ENCODE peak calls at places on chromosomes 7 and 10, in four cellular contexts. One of them, this sample, is unnamed.

GRCh38 chr10:1373287-1373686 is 317.1 kb downstream of the WDR37 start:
- DNase-seq in endodermal cell: no peak
- DNase-seq in gastrocnemius medialis: no peak
- DNase-seq in HCT116: no peak
- DNase-seq in this sample: no peak

GRCh38 chr10:97714401-97715258 is 1.1 kb downstream of the MARVELD1 start:
- DNase-seq in endodermal cell: peak; percentile 90
- DNase-seq in gastrocnemius medialis: no peak
- DNase-seq in HCT116: no peak
- DNase-seq in this sample: peak; percentile 70

GRCh38 chr7:99125505-99125865 is 18.4 kb downstream of the SMURF1 start:
- DNase-seq in endodermal cell: no peak
- DNase-seq in gastrocnemius medialis: no peak
- DNase-seq in HCT116: no peak
- DNase-seq in this sample: no peak

GRCh38 chr10:69312537-69312936 is 34.2 kb downstream of the HK1 start:
- DNase-seq in endodermal cell: no peak
- DNase-seq in gastrocnemius medialis: no peak
- DNase-seq in HCT116: no peak
- DNase-seq in this sample: no peak

GRCh38 chr10:22605168-22605567 is 109.2 kb downstream of the PIP4K2A start:
- DNase-seq in endodermal cell: no peak
- DNase-seq in gastrocnemius medialis: no peak
- DNase-seq in HCT116: no peak
- DNase-seq in this sample: peak; percentile 89

GRCh38 chr10:30529373-30529998 is 95.5 kb downstream of the MAP3K8 start:
- DNase-seq in endodermal cell: no peak
- DNase-seq in gastrocnemius medialis: no peak
- DNase-seq in HCT116: no peak
- DNase-seq in this sample: no peak

GRCh38 chr10:122152544-122152943 is 118.6 kb upstream of the BTBD16 start:
- DNase-seq in endodermal cell: no peak
- DNase-seq in gastrocnemius medialis: peak; percentile 97
- DNase-seq in HCT116: no peak
- DNase-seq in this sample: no peak

GRCh38 chr7:116897661-116898060 is 35.3 kb downstream of the CAPZA2 start:
- DNase-seq in endodermal cell: no peak
- DNase-seq in gastrocnemius medialis: no peak
- DNase-seq in HCT116: no peak
- DNase-seq in this sample: no peak

GRCh38 chr10:58666024-58666423 is 153.4 kb downstream of the BICC1 start:
- DNase-seq in endodermal cell: no peak
- DNase-seq in gastrocnemius medialis: no peak
- DNase-seq in HCT116: no peak
- DNase-seq in this sample: peak; percentile 78

GRCh38 chr7:116863168-116863670 is 832 bp downstream of the CAPZA2 start:
- DNase-seq in endodermal cell: peak; percentile 71
- DNase-seq in gastrocnemius medialis: peak; percentile 18
- DNase-seq in HCT116: no peak
- DNase-seq in this sample: peak; percentile 39

GRCh38 chr10:95394161-95394880 is 103.5 kb upstream of the PDLIM1 start:
- DNase-seq in endodermal cell: no peak
- DNase-seq in gastrocnemius medialis: peak; percentile 48
- DNase-seq in HCT116: peak; percentile 73
- DNase-seq in this sample: no peak

GRCh38 chr7:32506266-32507054 is 11.2 kb downstream of the AVL9 start:
- DNase-seq in endodermal cell: no peak
- DNase-seq in gastrocnemius medialis: no peak
- DNase-seq in HCT116: peak; percentile 77
- DNase-seq in this sample: peak; percentile 94

GRCh38 chr10:6716521-6716920 is 136.4 kb upstream of the PRKCQ start:
- DNase-seq in endodermal cell: no peak
- DNase-seq in gastrocnemius medialis: no peak
- DNase-seq in HCT116: no peak
- DNase-seq in this sample: no peak

GRCh38 chr10:96688789-96689188 is 31.5 kb downstream of the PIK3AP1 start:
- DNase-seq in endodermal cell: no peak
- DNase-seq in gastrocnemius medialis: no peak
- DNase-seq in HCT116: no peak
- DNase-seq in this sample: no peak

GRCh38 chr7:158821173-158822021 is 7.9 kb downstream of the ESYT2 start:
- DNase-seq in endodermal cell: peak; percentile 46
- DNase-seq in gastrocnemius medialis: no peak
- DNase-seq in HCT116: peak; percentile 90
- DNase-seq in this sample: peak; percentile 73

GRCh38 chr10:124875596-124875995 is 66.3 kb upstream of the ZRANB1 start:
- DNase-seq in endodermal cell: peak; percentile 55
- DNase-seq in gastrocnemius medialis: no peak
- DNase-seq in HCT116: peak; percentile 87
- DNase-seq in this sample: peak; percentile 74

GRCh38 chr7:98996162-98996552 is 117.8 kb downstream of the TRRAP start:
- DNase-seq in endodermal cell: no peak
- DNase-seq in gastrocnemius medialis: no peak
- DNase-seq in HCT116: no peak
- DNase-seq in this sample: no peak

GRCh38 chr10:110006358-110007170 is 1.2 kb upstream of the ADD3 start:
- DNase-seq in endodermal cell: no peak
- DNase-seq in gastrocnemius medialis: peak; percentile 17
- DNase-seq in HCT116: no peak
- DNase-seq in this sample: peak; percentile 64

GRCh38 chr7:134932707-134933370 is 53.5 kb upstream of the AGBL3 start:
- DNase-seq in endodermal cell: no peak
- DNase-seq in gastrocnemius medialis: no peak
- DNase-seq in HCT116: no peak
- DNase-seq in this sample: peak; percentile 68

GRCh38 chr10:50504389-50504788 is 119.4 kb downstream of the SGMS1 start:
- DNase-seq in endodermal cell: no peak
- DNase-seq in gastrocnemius medialis: no peak
- DNase-seq in HCT116: no peak
- DNase-seq in this sample: no peak

GRCh38 chr10:14409247-14409646 is 78.5 kb upstream of the FRMD4A start:
- DNase-seq in endodermal cell: no peak
- DNase-seq in gastrocnemius medialis: no peak
- DNase-seq in HCT116: no peak
- DNase-seq in this sample: no peak

GRCh38 chr7:150405584-150406310 is 26.6 kb downstream of the ZNF775 start:
- DNase-seq in endodermal cell: peak; percentile 85
- DNase-seq in gastrocnemius medialis: no peak
- DNase-seq in HCT116: no peak
- DNase-seq in this sample: peak; percentile 51

GRCh38 chr10:384538-385305 is 249.5 kb downstream of the ZMYND11 start:
- DNase-seq in endodermal cell: no peak
- DNase-seq in gastrocnemius medialis: no peak
- DNase-seq in HCT116: no peak
- DNase-seq in this sample: no peak

GRCh38 chr10:11290156-11290890 is 272.7 kb downstream of the CELF2 start:
- DNase-seq in endodermal cell: no peak
- DNase-seq in gastrocnemius medialis: no peak
- DNase-seq in HCT116: no peak
- DNase-seq in this sample: no peak

GRCh38 chr7:127504715-127505114 is 80.7 kb downstream of the GCC1 start:
- DNase-seq in endodermal cell: peak; percentile 88
- DNase-seq in gastrocnemius medialis: no peak
- DNase-seq in HCT116: no peak
- DNase-seq in this sample: peak; percentile 39

GRCh38 chr7:91287685-91288084 is 23.5 kb downstream of the FZD1 start:
- DNase-seq in endodermal cell: no peak
- DNase-seq in gastrocnemius medialis: no peak
- DNase-seq in HCT116: no peak
- DNase-seq in this sample: peak; percentile 59

GRCh38 chr7:3043544-3044395 is at the start of gene CARD11:
- DNase-seq in endodermal cell: peak; percentile 72
- DNase-seq in gastrocnemius medialis: no peak
- DNase-seq in HCT116: no peak
- DNase-seq in this sample: no peak

GRCh38 chr10:62887642-62888041 is 71.5 kb upstream of the EGR2 start:
- DNase-seq in endodermal cell: no peak
- DNase-seq in gastrocnemius medialis: no peak
- DNase-seq in HCT116: no peak
- DNase-seq in this sample: no peak

GRCh38 chr10:92493362-92493761 is 80.5 kb downstream of the IDE start:
- DNase-seq in endodermal cell: no peak
- DNase-seq in gastrocnemius medialis: no peak
- DNase-seq in HCT116: no peak
- DNase-seq in this sample: peak; percentile 11

GRCh38 chr7:108178393-108178792 is 48.2 kb upstream of the LAMB4 start:
- DNase-seq in endodermal cell: no peak
- DNase-seq in gastrocnemius medialis: no peak
- DNase-seq in HCT116: no peak
- DNase-seq in this sample: no peak

GRCh38 chr7:2151801-2152612 is 80.7 kb downstream of the MAD1L1 start:
- DNase-seq in endodermal cell: no peak
- DNase-seq in gastrocnemius medialis: no peak
- DNase-seq in HCT116: no peak
- DNase-seq in this sample: no peak

GRCh38 chr10:12228851-12229250 is 32.9 kb downstream of the CDC123 start:
- DNase-seq in endodermal cell: no peak
- DNase-seq in gastrocnemius medialis: no peak
- DNase-seq in HCT116: no peak
- DNase-seq in this sample: no peak

GRCh38 chr7:19122018-19122588 is 4.7 kb upstream of the TWIST1 start:
- DNase-seq in endodermal cell: no peak
- DNase-seq in gastrocnemius medialis: no peak
- DNase-seq in HCT116: peak; percentile 37
- DNase-seq in this sample: peak; percentile 90

GRCh38 chr10:13592306-13592705 is 5.5 kb downstream of the PRPF18 start:
- DNase-seq in endodermal cell: no peak
- DNase-seq in gastrocnemius medialis: no peak
- DNase-seq in HCT116: no peak
- DNase-seq in this sample: no peak

GRCh38 chr7:131302876-131303707 is 24.6 kb upstream of the MKLN1 start:
- DNase-seq in endodermal cell: peak; percentile 73
- DNase-seq in gastrocnemius medialis: no peak
- DNase-seq in HCT116: peak; percentile 39
- DNase-seq in this sample: peak; percentile 61

GRCh38 chr7:124489925-124490324 is 275.7 kb downstream of the GPR37 start:
- DNase-seq in endodermal cell: no peak
- DNase-seq in gastrocnemius medialis: no peak
- DNase-seq in HCT116: no peak
- DNase-seq in this sample: no peak

DNA sequence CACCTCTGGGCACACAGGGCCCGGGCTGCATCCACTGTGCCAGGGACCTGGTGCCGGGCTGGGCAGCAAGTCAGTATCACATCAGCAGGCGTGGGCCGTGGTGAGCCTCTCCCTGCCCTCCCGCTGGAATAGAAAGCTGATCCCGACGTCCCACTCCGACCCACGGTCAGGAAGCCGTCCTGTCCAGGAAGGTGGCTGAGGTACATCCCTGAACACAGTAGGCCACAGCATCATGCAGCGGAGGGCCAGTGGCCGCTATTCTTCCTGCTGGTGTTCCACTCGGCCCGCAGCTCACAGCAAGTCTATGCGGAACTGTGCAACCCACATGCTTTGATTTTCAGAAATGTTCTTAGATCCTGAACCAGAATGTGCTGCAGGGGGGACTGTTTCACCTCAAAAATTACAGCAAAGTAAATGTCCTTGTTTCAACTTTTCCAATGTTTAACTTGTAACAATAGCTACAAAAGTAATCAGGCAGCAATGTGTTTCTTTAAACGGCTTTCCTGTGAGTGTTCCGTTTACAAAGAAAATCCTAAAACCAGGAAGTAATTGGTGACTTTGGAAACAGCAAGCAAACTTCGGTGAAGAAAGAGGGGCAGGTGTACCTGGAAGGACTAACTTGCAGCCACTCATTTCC is 676 bp upstream of the GPR146 start:
- DNase-seq in endodermal cell: no peak
- DNase-seq in gastrocnemius medialis: no peak
- DNase-seq in HCT116: no peak
- DNase-seq in this sample: peak; percentile 23
- H3K4me3 ChIP-seq in endodermal cell: peak overlapping the region; percentile 68
- H3K4me3 ChIP-seq in gastrocnemius medialis: peak overlapping the region; percentile 65
- H3K4me3 ChIP-seq in HCT116: peak overlapping the region; percentile 31
- H3K4me3 ChIP-seq in this sample: peak overlapping the region; percentile 46

GRCh38 chr7:4634166-4634565 is 47.9 kb upstream of the FOXK1 start:
- DNase-seq in endodermal cell: no peak
- DNase-seq in gastrocnemius medialis: no peak
- DNase-seq in HCT116: no peak
- DNase-seq in this sample: peak; percentile 50

GRCh38 chr7:4629287-4629905 is 52.7 kb upstream of the FOXK1 start:
- DNase-seq in endodermal cell: no peak
- DNase-seq in gastrocnemius medialis: no peak
- DNase-seq in HCT116: no peak
- DNase-seq in this sample: no peak

GRCh38 chr7:4631664-4632171 is 50.4 kb upstream of the FOXK1 start:
- DNase-seq in endodermal cell: peak; percentile 92
- DNase-seq in gastrocnemius medialis: peak; percentile 72
- DNase-seq in HCT116: peak; percentile 85
- DNase-seq in this sample: peak; percentile 97

GRCh38 chr7:4631021-4631663 is 51.0 kb upstream of the FOXK1 start:
- DNase-seq in endodermal cell: no peak
- DNase-seq in gastrocnemius medialis: no peak
- DNase-seq in HCT116: no peak
- DNase-seq in this sample: no peak

DNA sequence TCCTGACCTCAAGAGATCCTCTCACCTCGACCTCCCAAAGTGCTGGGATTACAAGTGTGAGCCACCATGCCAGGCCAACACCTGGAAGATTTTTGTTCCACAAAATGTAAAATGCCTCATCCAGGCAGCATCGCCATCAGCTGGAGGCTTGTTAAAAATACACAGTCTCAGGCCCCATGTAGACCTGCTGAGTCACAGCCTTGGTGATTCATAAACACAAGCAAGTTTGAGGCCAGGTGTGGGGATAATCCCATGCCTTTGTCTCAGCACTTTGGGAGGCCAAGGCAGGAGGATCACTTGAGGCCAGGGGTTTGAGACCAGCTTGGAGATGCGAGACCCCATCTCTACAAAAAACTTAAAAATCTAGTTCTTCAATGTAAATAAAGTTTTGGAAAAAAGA is 49.1 kb upstream of the FOXK1 start:
- DNase-seq in endodermal cell: no peak
- DNase-seq in gastrocnemius medialis: no peak
- DNase-seq in HCT116: peak; percentile 78
- DNase-seq in this sample: peak; percentile 55
- TF ChIP-seq CTCF in endodermal cell: no peak
- TF ChIP-seq CTCF in gastrocnemius medialis: no peak
- TF ChIP-seq CTCF in HCT116: no peak
- TF ChIP-seq CTCF in this sample: no peak

GRCh38 chr7:63205136-63205535 is 793.5 kb upstream of the ZNF722 start:
- DNase-seq in endodermal cell: no peak
- DNase-seq in gastrocnemius medialis: no peak
- DNase-seq in HCT116: no peak
- DNase-seq in this sample: no peak
- H3K4me3 ChIP-seq in endodermal cell: no peak overlapping the region
- H3K4me3 ChIP-seq in gastrocnemius medialis: no peak overlapping the region
- H3K4me3 ChIP-seq in HCT116: no peak overlapping the region
- H3K4me3 ChIP-seq in this sample: no peak overlapping the region

GRCh38 chr7:42143605-42144252 is 93.3 kb downstream of the GLI3 start:
- DNase-seq in endodermal cell: no peak
- DNase-seq in gastrocnemius medialis: no peak
- DNase-seq in HCT116: no peak
- DNase-seq in this sample: peak; percentile 51
- TF ChIP-seq CTCF in endodermal cell: no peak
- TF ChIP-seq CTCF in gastrocnemius medialis: no peak
- TF ChIP-seq CTCF in HCT116: no peak
- TF ChIP-seq CTCF in this sample: no peak

This sample was measured in choroid plexus epithelial cell.